ENCODE peak calls at places on chromosome 15, in seven cellular contexts. One of them, this sample, is unnamed.

GRCh38 chr15:77185242-77185785 is 114.4 kb upstream of the TSPAN3 start:
- DNase-seq in A549: no peak
- DNase-seq in IMR-90: no peak
- DNase-seq in upper lobe of right lung: no peak
- DNase-seq in body of pancreas: no peak
- DNase-seq in CD8-positive, alpha-beta T cell: no peak
- DNase-seq in CD8-positive, alpha-beta memory T cell: no peak
- DNase-seq in this sample: no peak

GRCh38 chr15:69826818-69827174 is 270.9 kb downstream of the TLE3 start:
- DNase-seq in A549: no peak
- DNase-seq in IMR-90: peak
- DNase-seq in upper lobe of right lung: no peak
- DNase-seq in body of pancreas: no peak
- DNase-seq in CD8-positive, alpha-beta T cell: no peak
- DNase-seq in CD8-positive, alpha-beta memory T cell: no peak
- DNase-seq in this sample: no peak

GRCh38 chr15:69421498-69421897 is 7.3 kb downstream of the KIF23 start:
- DNase-seq in A549: no peak
- DNase-seq in IMR-90: peak
- DNase-seq in upper lobe of right lung: no peak
- DNase-seq in body of pancreas: no peak
- DNase-seq in CD8-positive, alpha-beta T cell: no peak
- DNase-seq in CD8-positive, alpha-beta memory T cell: no peak
- DNase-seq in this sample: no peak

GRCh38 chr15:39854161-39854560 is 65.9 kb downstream of the GPR176 start:
- DNase-seq in A549: no peak
- DNase-seq in IMR-90: peak
- DNase-seq in upper lobe of right lung: no peak
- DNase-seq in body of pancreas: no peak
- DNase-seq in CD8-positive, alpha-beta T cell: no peak
- DNase-seq in CD8-positive, alpha-beta memory T cell: no peak
- DNase-seq in this sample: no peak

GRCh38 chr15:69810441-69811071 is 287.2 kb downstream of the TLE3 start:
- DNase-seq in A549: no peak
- DNase-seq in IMR-90: no peak
- DNase-seq in upper lobe of right lung: no peak
- DNase-seq in body of pancreas: no peak
- DNase-seq in CD8-positive, alpha-beta T cell: no peak
- DNase-seq in CD8-positive, alpha-beta memory T cell: no peak
- DNase-seq in this sample: peak

GRCh38 chr15:69035205-69035917 is 20.9 kb downstream of the NOX5 start:
- DNase-seq in A549: peak
- DNase-seq in IMR-90: no peak
- DNase-seq in upper lobe of right lung: no peak
- DNase-seq in body of pancreas: no peak
- DNase-seq in CD8-positive, alpha-beta T cell: no peak
- DNase-seq in CD8-positive, alpha-beta memory T cell: no peak
- DNase-seq in this sample: peak

GRCh38 chr15:28911295-28911979 is 25.7 kb downstream of the APBA2 start:
- DNase-seq in A549: no peak
- DNase-seq in IMR-90: no peak
- DNase-seq in upper lobe of right lung: peak
- DNase-seq in body of pancreas: no peak
- DNase-seq in CD8-positive, alpha-beta T cell: no peak
- DNase-seq in CD8-positive, alpha-beta memory T cell: no peak
- DNase-seq in this sample: no peak

GRCh38 chr15:81410318-81410753 is 36.3 kb upstream of the TMC3 start:
- DNase-seq in A549: peak
- DNase-seq in IMR-90: peak
- DNase-seq in upper lobe of right lung: no peak
- DNase-seq in body of pancreas: peak
- DNase-seq in CD8-positive, alpha-beta T cell: no peak
- DNase-seq in CD8-positive, alpha-beta memory T cell: peak
- DNase-seq in this sample: peak

GRCh38 chr15:29925227-29926082 is 103.2 kb upstream of the TJP1 start:
- DNase-seq in A549: peak
- DNase-seq in IMR-90: peak
- DNase-seq in upper lobe of right lung: peak
- DNase-seq in body of pancreas: peak
- DNase-seq in CD8-positive, alpha-beta T cell: no peak
- DNase-seq in CD8-positive, alpha-beta memory T cell: peak
- DNase-seq in this sample: peak

GRCh38 chr15:71397377-71397776 is 282.1 kb downstream of the THSD4 start:
- DNase-seq in A549: peak
- DNase-seq in IMR-90: peak
- DNase-seq in upper lobe of right lung: peak
- DNase-seq in body of pancreas: no peak
- DNase-seq in CD8-positive, alpha-beta T cell: no peak
- DNase-seq in CD8-positive, alpha-beta memory T cell: no peak
- DNase-seq in this sample: no peak

GRCh38 chr15:68187559-68187958 is 17.6 kb downstream of the CALML4 start:
- DNase-seq in A549: no peak
- DNase-seq in IMR-90: peak
- DNase-seq in upper lobe of right lung: no peak
- DNase-seq in body of pancreas: peak
- DNase-seq in CD8-positive, alpha-beta T cell: no peak
- DNase-seq in CD8-positive, alpha-beta memory T cell: no peak
- DNase-seq in this sample: no peak

GRCh38 chr15:101384276-101384675 is 89.2 kb upstream of the SNRPA1 start:
- DNase-seq in A549: no peak
- DNase-seq in IMR-90: no peak
- DNase-seq in upper lobe of right lung: peak
- DNase-seq in body of pancreas: no peak
- DNase-seq in CD8-positive, alpha-beta T cell: no peak
- DNase-seq in CD8-positive, alpha-beta memory T cell: no peak
- DNase-seq in this sample: no peak

GRCh38 chr15:81336568-81336967 is 12.6 kb upstream of the STARD5 start:
- DNase-seq in A549: peak
- DNase-seq in IMR-90: peak
- DNase-seq in upper lobe of right lung: no peak
- DNase-seq in body of pancreas: no peak
- DNase-seq in CD8-positive, alpha-beta T cell: no peak
- DNase-seq in CD8-positive, alpha-beta memory T cell: peak
- DNase-seq in this sample: no peak

GRCh38 chr15:29937956-29938355 is 115.7 kb upstream of the TJP1 start:
- DNase-seq in A549: no peak
- DNase-seq in IMR-90: peak
- DNase-seq in upper lobe of right lung: no peak
- DNase-seq in body of pancreas: no peak
- DNase-seq in CD8-positive, alpha-beta T cell: no peak
- DNase-seq in CD8-positive, alpha-beta memory T cell: no peak
- DNase-seq in this sample: no peak

GRCh38 chr15:82968066-82968465 is 15.5 kb upstream of the HOMER2 start:
- DNase-seq in A549: no peak
- DNase-seq in IMR-90: no peak
- DNase-seq in upper lobe of right lung: no peak
- DNase-seq in body of pancreas: no peak
- DNase-seq in CD8-positive, alpha-beta T cell: no peak
- DNase-seq in CD8-positive, alpha-beta memory T cell: no peak
- DNase-seq in this sample: no peak

GRCh38 chr15:63044645-63045437 is 2.3 kb downstream of the TPM1 start:
- DNase-seq in A549: peak
- DNase-seq in IMR-90: peak
- DNase-seq in upper lobe of right lung: no peak
- DNase-seq in body of pancreas: no peak
- DNase-seq in CD8-positive, alpha-beta T cell: no peak
- DNase-seq in CD8-positive, alpha-beta memory T cell: no peak
- DNase-seq in this sample: no peak

GRCh38 chr15:57566840-57567239 is 24.9 kb upstream of the MYZAP start:
- DNase-seq in A549: no peak
- DNase-seq in IMR-90: no peak
- DNase-seq in upper lobe of right lung: no peak
- DNase-seq in body of pancreas: peak
- DNase-seq in CD8-positive, alpha-beta T cell: no peak
- DNase-seq in CD8-positive, alpha-beta memory T cell: no peak
- DNase-seq in this sample: no peak

GRCh38 chr15:66841953-66842681 is 140.1 kb downstream of the SMAD6 start:
- DNase-seq in A549: peak
- DNase-seq in IMR-90: peak
- DNase-seq in upper lobe of right lung: peak
- DNase-seq in body of pancreas: peak
- DNase-seq in CD8-positive, alpha-beta T cell: no peak
- DNase-seq in CD8-positive, alpha-beta memory T cell: no peak
- DNase-seq in this sample: peak

GRCh38 chr15:41337631-41338522 is 5.2 kb downstream of the NUSAP1 start:
- DNase-seq in A549: no peak
- DNase-seq in IMR-90: no peak
- DNase-seq in upper lobe of right lung: no peak
- DNase-seq in body of pancreas: no peak
- DNase-seq in CD8-positive, alpha-beta T cell: no peak
- DNase-seq in CD8-positive, alpha-beta memory T cell: no peak
- DNase-seq in this sample: peak

GRCh38 chr15:49831206-49831965 is 210.5 kb downstream of the DTWD1 start:
- DNase-seq in A549: peak
- DNase-seq in IMR-90: peak
- DNase-seq in upper lobe of right lung: no peak
- DNase-seq in body of pancreas: peak
- DNase-seq in CD8-positive, alpha-beta T cell: no peak
- DNase-seq in CD8-positive, alpha-beta memory T cell: no peak
- DNase-seq in this sample: no peak

GRCh38 chr15:22237891-22238275 is 157.6 kb downstream of the OR4M2 start:
- DNase-seq in A549: no peak
- DNase-seq in IMR-90: no peak
- DNase-seq in upper lobe of right lung: no peak
- DNase-seq in body of pancreas: no peak
- DNase-seq in CD8-positive, alpha-beta T cell: no peak
- DNase-seq in CD8-positive, alpha-beta memory T cell: no peak
- DNase-seq in this sample: no peak

GRCh38 chr15:33526532-33526931 is 215.8 kb downstream of the RYR3 start:
- DNase-seq in A549: no peak
- DNase-seq in IMR-90: no peak
- DNase-seq in upper lobe of right lung: no peak
- DNase-seq in body of pancreas: no peak
- DNase-seq in CD8-positive, alpha-beta T cell: no peak
- DNase-seq in CD8-positive, alpha-beta memory T cell: no peak
- DNase-seq in this sample: no peak

GRCh38 chr15:66401130-66402021 is 14.7 kb downstream of the MAP2K1 start:
- DNase-seq in A549: peak
- DNase-seq in IMR-90: no peak
- DNase-seq in upper lobe of right lung: no peak
- DNase-seq in body of pancreas: no peak
- DNase-seq in CD8-positive, alpha-beta T cell: no peak
- DNase-seq in CD8-positive, alpha-beta memory T cell: peak
- DNase-seq in this sample: no peak

GRCh38 chr15:78130012-78130353 is 1.3 kb downstream of the CIB2 start:
- DNase-seq in A549: no peak
- DNase-seq in IMR-90: no peak
- DNase-seq in upper lobe of right lung: no peak
- DNase-seq in body of pancreas: no peak
- DNase-seq in CD8-positive, alpha-beta T cell: no peak
- DNase-seq in CD8-positive, alpha-beta memory T cell: peak
- DNase-seq in this sample: no peak

DNA sequence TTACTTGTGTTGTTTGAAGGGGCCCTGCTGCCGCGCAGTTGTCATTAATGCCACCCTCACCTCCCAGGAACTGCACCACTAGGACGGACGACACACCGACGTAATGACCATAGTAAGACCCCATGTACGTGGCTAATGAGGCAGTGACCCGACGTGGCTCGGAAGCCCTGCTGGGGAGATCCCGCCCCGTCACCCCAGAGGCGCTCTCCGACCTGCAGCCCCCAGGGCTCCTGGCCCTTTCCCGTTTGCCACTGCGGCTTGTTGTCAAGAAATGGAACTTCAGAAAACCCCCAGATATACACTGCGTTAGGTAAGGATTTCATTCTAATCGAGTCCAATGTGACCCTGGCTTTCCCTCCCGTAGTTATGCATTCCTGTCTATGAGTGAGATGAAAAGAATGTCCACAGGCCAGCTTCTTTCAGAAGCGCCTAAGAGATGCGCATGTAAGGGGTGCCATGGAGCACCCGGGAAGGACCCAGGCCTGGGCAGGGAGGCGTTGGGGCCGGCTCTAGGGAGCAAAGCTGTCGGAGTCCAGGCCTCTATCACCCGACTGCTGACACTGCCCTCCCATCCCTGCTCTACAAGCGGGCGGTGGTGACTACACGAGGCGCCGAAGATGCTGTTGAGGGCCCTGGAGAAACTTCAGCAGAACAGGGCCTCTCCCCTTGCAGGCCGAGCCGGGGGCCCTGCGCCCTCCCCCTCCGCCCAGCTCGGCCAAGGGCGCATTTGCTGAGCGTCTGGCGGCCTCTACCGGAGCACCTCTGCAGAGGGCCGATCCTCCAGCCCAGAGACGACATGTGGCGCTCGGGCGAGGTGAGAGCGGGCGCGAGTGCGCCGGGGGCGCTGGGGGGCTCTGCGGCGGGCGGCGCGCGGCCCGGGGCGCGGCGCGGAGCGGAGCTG is at the start of gene GABRA5:
- DNase-seq in A549: peak
- DNase-seq in IMR-90: peak
- DNase-seq in upper lobe of right lung: no peak
- DNase-seq in body of pancreas: no peak
- DNase-seq in CD8-positive, alpha-beta T cell: no peak
- DNase-seq in CD8-positive, alpha-beta memory T cell: no peak
- DNase-seq in this sample: peak
- H3K4me3 ChIP-seq in A549: peak
- H3K4me3 ChIP-seq in IMR-90: no peak
- H3K4me3 ChIP-seq in upper lobe of right lung: no peak
- H3K4me3 ChIP-seq in body of pancreas: no peak
- H3K4me3 ChIP-seq in CD8-positive, alpha-beta T cell: no peak
- H3K4me3 ChIP-seq in CD8-positive, alpha-beta memory T cell: no peak
- H3K4me3 ChIP-seq in this sample: peak

GRCh38 chr15:34721802-34722795 is 32.7 kb downstream of the GJD2 start:
- DNase-seq in A549: peak
- DNase-seq in IMR-90: peak
- DNase-seq in upper lobe of right lung: no peak
- DNase-seq in body of pancreas: peak
- DNase-seq in CD8-positive, alpha-beta T cell: no peak
- DNase-seq in CD8-positive, alpha-beta memory T cell: no peak
- DNase-seq in this sample: peak
- H3K27ac ChIP-seq in A549: peak
- H3K27ac ChIP-seq in IMR-90: peak
- H3K27ac ChIP-seq in upper lobe of right lung: no peak
- H3K27ac ChIP-seq in body of pancreas: no peak
- H3K27ac ChIP-seq in CD8-positive, alpha-beta T cell: no peak
- H3K27ac ChIP-seq in CD8-positive, alpha-beta memory T cell: no peak
- H3K27ac ChIP-seq in this sample: peak

DNA sequence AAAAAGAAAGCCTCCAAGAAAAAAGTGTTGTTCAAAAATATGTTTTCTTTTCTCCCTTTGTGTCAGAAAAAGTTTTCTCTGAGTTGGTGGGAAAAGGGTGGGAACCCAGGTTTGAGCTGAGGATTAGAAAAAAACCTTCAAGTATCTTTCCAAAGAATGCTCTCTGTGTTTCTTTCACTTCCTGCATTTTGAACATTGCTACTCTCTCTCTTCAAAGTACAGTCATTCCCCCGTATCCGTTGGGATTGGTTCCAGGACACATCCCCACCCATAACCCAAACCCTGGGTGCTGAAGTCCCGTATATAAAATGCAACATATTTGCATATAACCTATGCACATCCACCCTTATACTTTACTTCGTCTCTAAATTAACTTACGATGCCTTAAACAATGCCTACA is 139.6 kb downstream of the TMCO5A start:
- DNase-seq in A549: no peak
- DNase-seq in IMR-90: no peak
- DNase-seq in upper lobe of right lung: no peak
- DNase-seq in body of pancreas: no peak
- DNase-seq in CD8-positive, alpha-beta T cell: no peak
- DNase-seq in CD8-positive, alpha-beta memory T cell: no peak
- DNase-seq in this sample: no peak
- H3K4me3 ChIP-seq in A549: no peak
- H3K4me3 ChIP-seq in IMR-90: no peak
- H3K4me3 ChIP-seq in upper lobe of right lung: no peak
- H3K4me3 ChIP-seq in body of pancreas: no peak
- H3K4me3 ChIP-seq in CD8-positive, alpha-beta T cell: no peak
- H3K4me3 ChIP-seq in CD8-positive, alpha-beta memory T cell: no peak
- H3K4me3 ChIP-seq in this sample: peak

GRCh38 chr15:98646546-98647025 is 1.8 kb upstream of the IGF1R start:
- DNase-seq in A549: no peak
- DNase-seq in IMR-90: no peak
- DNase-seq in upper lobe of right lung: no peak
- DNase-seq in body of pancreas: no peak
- DNase-seq in CD8-positive, alpha-beta T cell: no peak
- DNase-seq in CD8-positive, alpha-beta memory T cell: no peak
- DNase-seq in this sample: no peak
- H3K27ac ChIP-seq in A549: peak
- H3K27ac ChIP-seq in IMR-90: no peak
- H3K27ac ChIP-seq in upper lobe of right lung: no peak
- H3K27ac ChIP-seq in body of pancreas: peak
- H3K27ac ChIP-seq in CD8-positive, alpha-beta T cell: no peak
- H3K27ac ChIP-seq in CD8-positive, alpha-beta memory T cell: no peak
- H3K27ac ChIP-seq in this sample: peak